ENCODE peak calls at places on chromosomes 16 and 17, in eight cellular contexts. W, Y, V, X, Q, D, F and J are unnamed samples.

GRCh38 chr16:29719063-29719462 is 26.7 kb downstream of the C16orf54 start:
- DNase-seq in W (no peak), Y (no peak), V (no peak), X (peak), Q (no peak), D (no peak), F (no peak), J (peak)

GRCh38 chr16:88784856-88785105 is 239 bp downstream of the PIEZO1 start:
- DNase-seq in W (no peak), Y (no peak), V (no peak), X (no peak), Q (no peak), D (no peak), F (no peak), J (no peak)

GRCh38 chr17:37506678-37507077 is 17.0 kb downstream of the DUSP14 start:
- DNase-seq in W (no peak), Y (peak), V (peak), X (no peak), Q (no peak), D (peak), F (peak), J (peak)

GRCh38 chr16:15035163-15035729 is 20.6 kb downstream of the NTAN1 start:
- DNase-seq in W (no peak), Y (no peak), V (no peak), X (peak), Q (no peak), D (no peak), F (no peak), J (no peak)

GRCh38 chr16:3023415-3023668 is 400 bp downstream of the HCFC1R1 start:
- DNase-seq in W (no peak), Y (peak), V (peak), X (no peak), Q (peak), D (no peak), F (peak), J (peak)

GRCh38 chr17:68566145-68566738 is 34.9 kb downstream of the FAM20A start:
- DNase-seq in W (no peak), Y (no peak), V (no peak), X (no peak), Q (no peak), D (no peak), F (no peak), J (peak)

GRCh38 chr17:77491921-77492445 is 351.2 kb downstream of the SEC14L1 start:
- DNase-seq in W (no peak), Y (no peak), V (no peak), X (peak), Q (peak), D (no peak), F (no peak), J (no peak)

GRCh38 chr17:27533874-27534815 is 77.9 kb downstream of the KSR1 start:
- DNase-seq in W (no peak), Y (no peak), V (no peak), X (peak), Q (no peak), D (peak), F (peak), J (peak)

GRCh38 chr17:57622886-57623433 is 122.1 kb downstream of the CCDC182 start:
- DNase-seq in W (no peak), Y (no peak), V (no peak), X (peak), Q (no peak), D (no peak), F (peak), J (peak)

GRCh38 chr17:82611140-82612058 is 36.8 kb downstream of the WDR45B start:
- DNase-seq in W (no peak), Y (no peak), V (no peak), X (no peak), Q (no peak), D (no peak), F (no peak), J (no peak)

GRCh38 chr17:64067642-64068041 is 47.2 kb upstream of the ICAM2 start:
- DNase-seq in W (no peak), Y (no peak), V (no peak), X (no peak), Q (no peak), D (no peak), F (no peak), J (no peak)

GRCh38 chr16:4116328-4117249 is at the start of gene ADCY9:
- DNase-seq in W (no peak), Y (peak), V (no peak), X (peak), Q (peak), D (peak), F (peak), J (no peak)

GRCh38 chr17:1124238-1124699 is 55.5 kb downstream of the ABR start:
- DNase-seq in W (no peak), Y (no peak), V (no peak), X (no peak), Q (no peak), D (no peak), F (no peak), J (no peak)

GRCh38 chr17:1120596-1121441 is 59.0 kb downstream of the ABR start:
- DNase-seq in W (no peak), Y (no peak), V (no peak), X (no peak), Q (no peak), D (no peak), F (no peak), J (no peak)

GRCh38 chr17:1124896-1125774 is 54.6 kb downstream of the ABR start:
- DNase-seq in W (no peak), Y (no peak), V (no peak), X (no peak), Q (no peak), D (no peak), F (no peak), J (no peak)

GRCh38 chr17:1123397-1124237 is 56.2 kb downstream of the ABR start:
- DNase-seq in W (no peak), Y (no peak), V (no peak), X (no peak), Q (no peak), D (peak), F (no peak), J (no peak)

DNA sequence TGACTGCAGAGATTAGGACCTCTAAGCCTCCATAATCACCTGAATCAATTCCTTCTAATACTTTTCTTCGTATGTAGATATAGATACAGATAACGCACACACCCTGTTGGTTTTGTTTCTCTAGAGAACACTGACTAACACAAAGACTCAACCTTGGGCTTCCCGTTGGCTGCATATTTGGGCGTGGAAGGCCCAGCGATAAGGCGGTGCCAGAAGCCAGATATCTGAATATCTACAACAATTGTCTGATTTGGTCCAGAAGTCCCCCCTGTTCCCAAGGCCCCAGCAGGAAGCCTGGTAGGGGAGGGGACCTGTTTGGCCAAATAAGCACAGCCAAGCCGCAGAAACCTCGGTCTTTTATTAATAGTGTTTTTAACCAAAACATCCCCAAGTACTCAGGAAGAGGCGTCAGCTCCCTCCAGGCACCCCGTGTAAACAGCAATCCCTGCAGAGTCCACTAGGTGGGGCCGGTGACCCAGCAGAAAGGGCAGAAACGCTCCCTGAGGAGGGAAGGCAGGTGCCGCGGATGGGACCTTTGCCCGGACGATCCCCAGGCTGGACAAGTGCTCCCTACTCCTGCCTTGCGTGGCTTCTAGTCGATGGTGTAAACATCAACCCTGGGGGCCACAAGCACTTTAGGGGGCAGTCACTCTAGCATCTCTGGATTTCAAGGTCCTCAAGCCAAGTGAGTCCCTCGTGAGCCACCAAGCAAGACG is 56.9 kb downstream of the ABR start:
- DNase-seq in W (no peak), Y (peak), V (peak), X (peak), Q (peak), D (peak), F (peak), J (peak)
- TF ChIP-seq CTCF in W (peak), Y (peak), V (peak), X (peak), Q (peak), D (peak), F (peak), J (peak)

DNA sequence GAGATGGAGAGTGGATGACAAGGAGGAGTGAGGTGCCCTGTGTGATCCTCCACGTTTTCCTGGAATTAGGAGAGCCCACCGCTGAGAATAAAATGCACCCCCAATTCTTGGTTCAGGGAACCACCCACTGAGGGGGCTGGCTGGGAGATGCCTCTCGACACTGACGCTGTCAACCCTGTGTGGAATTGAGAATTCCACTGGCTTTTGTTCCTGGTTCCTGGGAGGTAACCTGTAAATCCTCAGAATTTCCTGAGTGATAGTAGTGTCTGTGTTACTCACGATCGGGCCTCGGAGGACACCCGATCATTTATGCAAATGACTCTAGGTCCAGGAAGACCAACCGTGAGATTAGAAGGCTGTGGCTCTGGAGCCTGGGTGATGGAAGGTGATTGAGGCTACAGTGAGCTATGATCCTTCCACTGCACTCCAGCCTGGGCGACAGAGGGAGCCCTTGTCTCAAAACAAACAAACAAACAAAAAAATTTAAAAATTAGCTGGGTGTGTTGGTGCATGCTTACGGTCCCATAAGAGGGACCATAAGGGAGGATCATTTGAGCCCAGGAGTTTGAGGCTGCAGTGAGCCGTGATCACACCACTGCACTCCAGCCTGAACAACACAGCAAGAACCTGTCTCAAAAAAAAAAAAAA is 11.7 kb upstream of the PRPSAP1 start:
- DNase-seq in W (no peak), Y (peak), V (no peak), X (no peak), Q (no peak), D (no peak), F (no peak), J (no peak)
- TF ChIP-seq CTCF in W (no peak), Y (peak), V (no peak), X (peak), Q (peak), D (no peak), F (peak), J (peak)

GRCh38 chr17:30969989-30970680 is 704 bp upstream of the RNF135 start:
- DNase-seq in W (no peak), Y (no peak), V (peak), X (no peak), Q (no peak), D (peak), F (peak), J (peak)
- TF ChIP-seq CTCF in W (no peak), Y (no peak), V (peak), X (no peak), Q (no peak), D (no peak), F (peak), J (no peak)

DNA sequence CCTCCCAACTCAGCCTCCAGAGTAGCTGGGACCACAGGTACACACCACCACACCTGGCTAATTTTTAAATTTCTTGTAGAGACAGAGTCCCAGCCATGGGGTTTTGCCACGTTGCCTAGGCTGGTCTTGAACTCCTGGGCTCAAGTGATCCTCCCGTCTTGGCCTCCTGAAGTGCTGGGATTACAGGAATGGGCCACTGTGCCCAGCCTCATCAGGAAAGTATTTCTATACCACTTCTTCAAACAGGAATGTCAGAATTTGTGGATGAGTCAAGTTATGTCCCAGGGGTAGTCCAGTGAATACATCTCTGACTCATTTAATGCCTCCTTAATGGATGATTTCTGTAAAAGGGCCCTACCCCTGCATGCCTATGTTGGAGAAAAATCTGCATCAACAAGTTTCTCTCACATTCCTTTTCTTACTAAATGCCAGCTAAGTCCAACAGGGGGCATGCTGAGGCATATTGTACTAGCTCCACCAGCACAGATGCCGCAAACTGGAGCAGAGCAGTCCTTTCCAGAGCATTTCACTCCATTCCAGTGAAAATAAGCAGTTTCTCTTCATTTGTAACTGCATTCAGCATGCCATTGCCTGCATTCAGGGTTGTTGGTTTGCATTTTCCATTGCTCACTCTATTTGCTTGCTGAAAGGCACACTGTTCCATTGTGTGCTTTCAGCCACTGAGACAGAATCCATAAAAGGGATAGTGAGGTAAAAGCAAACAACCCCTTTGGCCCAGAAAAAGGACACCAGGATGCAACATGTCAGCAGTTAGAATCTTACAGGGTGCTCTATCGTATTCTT is 5.3 kb upstream of the CAVIN1 start:
- DNase-seq in W (no peak), Y (peak), V (peak), X (no peak), Q (no peak), D (peak), F (peak), J (peak)
- TF ChIP-seq CTCF in W (peak), Y (peak), V (peak), X (peak), Q (peak), D (peak), F (peak), J (peak)

DNA sequence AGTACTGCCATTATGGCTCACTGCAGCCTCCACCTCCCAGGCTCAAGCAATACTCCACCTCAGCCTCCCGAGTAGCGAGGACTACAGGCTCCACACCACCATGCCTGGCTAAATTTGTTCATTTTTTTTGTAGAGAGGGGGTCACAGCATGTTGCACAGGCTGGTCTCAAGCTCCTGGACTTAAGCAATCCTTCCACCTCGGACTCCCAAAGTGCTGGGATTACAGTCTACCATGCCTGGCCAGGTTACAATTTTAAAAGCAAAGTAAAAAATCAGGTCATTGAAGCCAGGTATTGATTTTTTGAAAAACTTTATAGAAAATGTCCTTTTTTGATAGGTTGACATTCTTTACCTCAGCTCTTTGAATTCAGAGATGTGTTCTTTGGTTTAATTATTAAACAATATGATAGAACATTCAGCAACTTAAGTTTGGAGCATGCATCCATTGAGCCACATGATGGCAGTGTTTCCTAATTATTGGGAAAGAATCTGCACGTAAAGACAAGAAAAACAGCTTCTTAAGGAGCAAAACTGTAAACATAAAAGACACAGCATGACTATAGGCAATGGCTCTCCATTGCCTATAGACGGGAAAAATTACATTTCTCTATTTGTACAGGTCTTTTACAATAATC is 1.7 kb upstream of the SLC16A11 start:
- DNase-seq in W (no peak), Y (peak), V (peak), X (no peak), Q (no peak), D (no peak), F (peak), J (peak)
- TF ChIP-seq CTCF in W (peak), Y (peak), V (peak), X (peak), Q (peak), D (peak), F (peak), J (peak)

GRCh38 chr17:45019177-45019711 is 32.2 kb downstream of the DCAKD start:
- DNase-seq in W (no peak), Y (no peak), V (peak), X (peak), Q (peak), D (no peak), F (no peak), J (no peak)
- TF ChIP-seq CTCF in W (no peak), Y (peak), V (peak), X (peak), Q (peak), D (no peak), F (peak), J (peak)

DNA sequence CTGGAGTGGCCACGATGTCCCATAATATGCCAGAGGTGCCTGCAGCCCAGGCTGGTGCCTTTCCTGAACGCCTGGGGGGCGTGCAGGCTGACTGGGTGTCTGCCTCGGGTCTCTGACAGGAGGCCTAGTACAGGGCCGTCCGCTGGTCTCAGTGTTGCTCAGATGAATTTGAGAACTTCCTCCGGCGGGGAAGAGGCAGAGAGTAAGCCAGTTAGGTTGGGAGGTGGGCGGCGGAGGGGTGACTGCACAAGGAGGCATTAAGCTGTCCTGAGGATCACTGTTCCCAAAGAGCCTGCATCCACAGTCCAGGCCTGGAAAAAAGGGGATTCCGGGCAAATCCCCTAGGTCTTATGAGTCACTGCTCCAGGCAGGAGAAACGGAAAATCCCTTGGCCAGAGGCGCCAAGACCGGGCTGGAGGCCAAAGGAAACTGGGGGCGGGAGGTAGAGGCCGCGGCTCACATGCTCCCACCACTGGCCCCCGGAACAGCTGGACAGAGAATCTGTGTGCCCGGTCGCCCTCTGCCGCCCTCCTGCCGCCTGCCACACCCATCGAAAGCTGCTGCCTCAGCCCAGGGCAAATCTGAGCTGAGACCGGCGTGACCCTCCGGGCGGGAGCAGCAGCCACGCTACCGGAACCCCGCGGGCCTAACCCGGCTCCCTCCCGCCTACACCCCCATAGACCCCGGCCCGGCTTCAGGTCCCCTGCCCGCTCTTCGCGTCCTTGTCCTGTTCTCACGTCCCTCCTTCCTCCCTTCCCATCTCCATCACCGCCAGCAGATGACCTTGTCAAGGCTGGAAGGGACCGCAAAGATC is 1.2 kb downstream of the TRIM47 start:
- DNase-seq in W (no peak), Y (peak), V (no peak), X (peak), Q (peak), D (no peak), F (peak), J (peak)
- TF ChIP-seq CTCF in W (no peak), Y (no peak), V (no peak), X (no peak), Q (no peak), D (no peak), F (no peak), J (no peak)

GRCh38 chr17:50950002-50950877 is 84.1 kb upstream of the TOB1 start:
- DNase-seq in W (peak), Y (peak), V (peak), X (peak), Q (peak), D (peak), F (peak), J (peak)
- TF ChIP-seq CTCF in W (peak), Y (peak), V (peak), X (peak), Q (peak), D (peak), F (peak), J (peak)

GRCh38 chr17:81329927-81330883 is 35.1 kb upstream of the SLC38A10 start:
- DNase-seq in W (no peak), Y (no peak), V (no peak), X (peak), Q (no peak), D (no peak), F (no peak), J (peak)
- TF ChIP-seq CTCF in W (no peak), Y (no peak), V (no peak), X (no peak), Q (no peak), D (no peak), F (peak), J (peak)

GRCh38 chr16:57635266-57636097 is 7.1 kb downstream of the ADGRG1 start:
- DNase-seq in W (no peak), Y (no peak), V (no peak), X (no peak), Q (no peak), D (no peak), F (no peak), J (no peak)

GRCh38 chr16:57634171-57634570 is 5.7 kb downstream of the ADGRG1 start:
- DNase-seq in W (no peak), Y (no peak), V (no peak), X (no peak), Q (no peak), D (no peak), F (peak), J (no peak)

GRCh38 chr16:57630931-57631845 is 2.8 kb downstream of the ADGRG1 start:
- DNase-seq in W (no peak), Y (no peak), V (no peak), X (no peak), Q (no peak), D (no peak), F (no peak), J (no peak)

GRCh38 chr16:57632568-57632967 is 4.1 kb downstream of the ADGRG1 start:
- DNase-seq in W (no peak), Y (no peak), V (no peak), X (no peak), Q (peak), D (no peak), F (no peak), J (no peak)

GRCh38 chr16:57633383-57634064 is 5.1 kb downstream of the ADGRG1 start:
- DNase-seq in W (no peak), Y (no peak), V (no peak), X (no peak), Q (no peak), D (no peak), F (no peak), J (no peak)
- TF ChIP-seq CTCF in W (no peak), Y (no peak), V (no peak), X (no peak), Q (no peak), D (no peak), F (no peak), J (no peak)